ENCODE peak calls at places on chromosomes 6 and 20, in four cellular contexts. L is germinal center, H is GM23338, C is RPMI7951. R is an unnamed sample.

GRCh38 chr6:119426619-119427018 is 77.1 kb upstream of the MAN1A1 start:
- DNase-seq in L (no peak), H (no peak), C (peak; percentile 20), R (no peak)

GRCh38 chr6:26660096-26660425 is 515 bp upstream of the ZNF322 start:
- DNase-seq in L (peak; percentile 57), H (peak; percentile 35), C (peak; percentile 40), R (no peak)

GRCh38 chr6:135180458-135181332 is at the start of gene MYB:
- DNase-seq in L (peak; percentile 91), H (peak; percentile 82), C (peak; percentile 47), R (peak; percentile 89)

GRCh38 chr6:4305056-4305455 is 169.7 kb upstream of the ECI2 start:
- DNase-seq in L (no peak), H (no peak), C (no peak), R (no peak)

GRCh38 chr6:26420607-26421235 is 18.6 kb downstream of the BTN3A1 start:
- DNase-seq in L (peak; percentile 20), H (peak; percentile 81), C (peak; percentile 70), R (peak; percentile 26)

GRCh38 chr6:1477432-1478090 is 88.2 kb downstream of the FOXF2 start:
- DNase-seq in L (no peak), H (peak; percentile 43), C (peak; percentile 74), R (no peak)

GRCh38 chr20:50285376-50286173 is 94.9 kb downstream of the CEBPB start:
- DNase-seq in L (peak; percentile 85), H (no peak), C (peak; percentile 81), R (no peak)

GRCh38 chr6:63764318-63764916 is 128.8 kb downstream of the PHF3 start:
- DNase-seq in L (no peak), H (peak; percentile 68), C (peak; percentile 30), R (no peak)

GRCh38 chr6:26157150-26157837 is 70.1 kb downstream of the HFE start:
- DNase-seq in L (peak; percentile 51), H (peak; percentile 83), C (no peak), R (no peak)